ENCODE peak calls at places on chromosomes 7 and 10, in four cellular contexts. L is fibroblast of lung, Z is foreskin fibroblast, V is dorsolateral prefrontal cortex. P is an unnamed sample.

GRCh38 chr7:64872809-64873500 is 30.1 kb upstream of the ZNF273 start:
- DNase-seq in Z (no peak), L (no peak), V (no peak), P (no peak)

GRCh38 chr10:359093-359492 is 223.8 kb downstream of the ZMYND11 start:
- DNase-seq in L (no peak), Z (no peak), V (peak), P (no peak)

GRCh38 chr7:28649189-28649588 is 236.9 kb downstream of the CREB5 start:
- DNase-seq in L (no peak), Z (no peak), V (no peak), P (no peak)

GRCh38 chr10:58952747-58953466 is 223.5 kb upstream of the PHYHIPL start:
- DNase-seq in L (peak), V (no peak), Z (no peak), P (peak)

GRCh38 chr10:79253704-79254103 is 93.6 kb upstream of the PPIF start:
- DNase-seq in L (no peak), Z (no peak), V (no peak), P (no peak)

GRCh38 chr7:94323872-94324271 is 70.8 kb upstream of the COL1A2 start:
- DNase-seq in L (no peak), Z (no peak), V (no peak), P (no peak)

GRCh38 chr10:7193369-7193768 is 217.5 kb downstream of the SFMBT2 start:
- DNase-seq in Z (no peak), V (no peak), L (no peak), P (no peak)

GRCh38 chr7:55366461-55367138 is 1.5 kb downstream of the LANCL2 start:
- DNase-seq in L (no peak), Z (no peak), V (no peak), P (no peak)

GRCh38 chr7:6026011-6026819 is 5.0 kb upstream of the ANKRD61 start:
- DNase-seq in Z (peak), V (no peak), L (peak), P (peak)

GRCh38 chr10:108515821-108516220 is 1351.3 kb upstream of the SORCS1 start:
- DNase-seq in Z (no peak), L (no peak), V (no peak), P (no peak)

GRCh38 chr7:19575909-19576557 is 132.8 kb downstream of the POLR1F start:
- DNase-seq in V (no peak), Z (no peak), L (no peak), P (no peak)

GRCh38 chr7:30348083-30348560 is 63.7 kb downstream of the ZNRF2 start:
- DNase-seq in Z (peak), L (peak), V (no peak), P (peak)

DNA sequence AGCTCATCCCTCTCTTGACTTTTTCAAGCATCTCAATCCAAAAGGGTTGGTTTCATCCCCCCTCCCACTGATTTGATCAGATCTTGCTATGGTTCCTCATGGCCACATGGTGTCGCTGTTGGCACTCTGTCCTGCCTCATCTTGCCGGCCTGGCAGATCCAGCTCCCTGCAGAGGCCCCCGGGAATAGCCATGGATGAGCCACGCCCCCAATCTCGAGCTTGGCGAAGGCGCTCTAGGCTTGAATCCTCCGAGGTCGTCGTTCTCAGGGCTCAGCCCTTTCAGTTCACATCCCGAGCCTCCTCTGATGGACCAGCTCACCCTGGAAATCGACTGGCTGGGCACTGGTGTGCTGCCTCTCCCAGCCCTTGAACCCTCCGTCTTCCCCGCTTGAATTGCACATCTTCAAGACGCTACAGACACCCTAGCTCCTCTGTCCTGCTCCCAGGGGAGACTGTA is 628.7 kb downstream of the TYW1 start:
- DNase-seq in V (peak), L (peak), Z (peak), P (peak)
- TF ChIP-seq CTCF in V (peak), L (peak), Z (peak), P (peak)

GRCh38 chr10:94780844-94781243 is 18.4 kb downstream of the CYP2C19 start:
- DNase-seq in V (no peak), L (no peak), Z (no peak), P (no peak)
- H3K4me3 ChIP-seq in V (no peak), L (no peak), Z (no peak), P (no peak)

GRCh38 chr7:42217053-42217452 is 20.0 kb downstream of the GLI3 start:
- DNase-seq in L (no peak), V (no peak), Z (no peak), P (no peak)
- TF ChIP-seq CTCF in L (no peak), V (no peak), Z (no peak), P (no peak)

GRCh38 chr10:133441780-133442179 is 12.0 kb upstream of the SCART1 start:
- DNase-seq in V (no peak), L (no peak), Z (no peak), P (no peak)
- H3K4me3 ChIP-seq in V (no peak), L (no peak), Z (no peak), P (no peak)

GRCh38 chr7:77391230-77391629 is 24.9 kb downstream of the GSAP start:
- DNase-seq in L (no peak), Z (no peak), V (no peak), P (no peak)
- TF ChIP-seq CTCF in L (no peak), Z (no peak), V (no peak), P (no peak)

P was measured in fibroblast of villous mesenchyme.